ENCODE peak calls at places on chromosomes 1 and 21, in four cellular contexts. X is WTC11, U is amygdala, Y is brain microvascular endothelial cell. R is an unnamed sample.

GRCh38 chr1:242449211-242449610 is 75.3 kb downstream of the PLD5 start:
- DNase-seq in U (no peak), Y (no peak), X (no peak), R (no peak)

GRCh38 chr1:37394574-37395464 is 79.6 kb upstream of the ZC3H12A start:
- DNase-seq in U (no peak), Y (no peak), X (peak; percentile 78), R (no peak)

GRCh38 chr1:24894002-24894401 is 36.1 kb downstream of the RUNX3 start:
- DNase-seq in X (no peak), U (no peak), Y (no peak), R (no peak)

GRCh38 chr1:40399984-40400704 is 26.6 kb downstream of the SMAP2 start:
- DNase-seq in U (no peak), X (no peak), Y (no peak), R (no peak)

GRCh38 chr1:206606867-206607266 is 5.4 kb downstream of the EIF2D start:
- DNase-seq in X (no peak), U (no peak), Y (peak; percentile 29), R (no peak)

GRCh38 chr21:41481191-41481590 is 26.8 kb downstream of the TMPRSS2 start:
- DNase-seq in Y (peak; percentile 37), X (no peak), U (no peak), R (no peak)

GRCh38 chr1:40001456-40001855 is 39.1 kb upstream of the CAP1 start:
- DNase-seq in Y (no peak), U (no peak), X (no peak), R (no peak)

GRCh38 chr1:221439734-221440436 is 302.0 kb downstream of the DUSP10 start:
- DNase-seq in U (no peak), Y (peak; percentile 98), X (no peak), R (no peak)

GRCh38 chr1:180724055-180724454 is 92.2 kb downstream of the XPR1 start:
- DNase-seq in X (no peak), Y (no peak), U (no peak), R (no peak)

GRCh38 chr1:233395852-233396646 is 68.5 kb downstream of the MAP3K21 start:
- DNase-seq in Y (no peak), X (no peak), U (no peak), R (no peak)

GRCh38 chr1:234144866-234145265 is 228.4 kb upstream of the COA6 start:
- DNase-seq in X (no peak), Y (no peak), U (no peak), R (no peak)

GRCh38 chr21:29670228-29670627 is 269.6 kb downstream of the GRIK1 start:
- DNase-seq in Y (no peak), X (no peak), U (no peak), R (no peak)

GRCh38 chr1:167881069-167881468 is 32.9 kb downstream of the ADCY10 start:
- DNase-seq in Y (no peak), X (no peak), U (no peak), R (no peak)

GRCh38 chr1:53891678-53892077 is 2.1 kb upstream of the YIPF1 start:
- DNase-seq in U (no peak), X (no peak), Y (no peak), R (no peak)